ENCODE peak calls at places on chromosomes 4 and X, in four cellular contexts. M, E, I and O are unnamed samples.
A peak's percentile ranks its signal among the peaks of the same experiment; 100 is the strongest.

GRCh38 chr4:37803348-37803973 is 23.0 kb upstream of the PGM2 start:
- DNase-seq in M (peak; percentile 21), E (peak; percentile 62), I (no peak), O (no peak)

GRCh38 chr4:20565075-20565721 is 135.1 kb upstream of the PACRGL start:
- DNase-seq in M (no peak), E (no peak), I (no peak), O (no peak)

GRCh38 chr4:55948726-55949479 is at the start of gene CEP135:
- DNase-seq in M (peak; percentile 93), E (peak; percentile 96), I (peak; percentile 96), O (peak; percentile 91)

GRCh38 chrX:1196436-1196835 is 16.0 kb downstream of the CRLF2 start:
- DNase-seq in M (no peak), E (no peak), I (no peak), O (no peak)

GRCh38 chrX:111270339-111270738 is at the start of gene CAPN6:
- DNase-seq in M (no peak), E (peak; percentile 69), I (peak; percentile 11), O (peak; percentile 7)

GRCh38 chr4:148854203-148854602 is 412.0 kb upstream of the NR3C2 start:
- DNase-seq in M (no peak), E (no peak), I (no peak), O (no peak)

GRCh38 chrX:13258052-13258444 is 61.8 kb downstream of the ATXN3L start:
- DNase-seq in M (no peak), E (no peak), I (no peak), O (no peak)

GRCh38 chr4:102527695-102528094 is 26.5 kb downstream of the NFKB1 start:
- DNase-seq in M (no peak), E (no peak), I (no peak), O (no peak)

GRCh38 chrX:41923257-41923924 is at the start of gene CASK:
- DNase-seq in M (peak; percentile 68), E (peak; percentile 88), I (peak; percentile 94), O (peak; percentile 86)

GRCh38 chrX:5176766-5177165 is 1051.9 kb downstream of the NLGN4X start:
- DNase-seq in M (no peak), E (no peak), I (no peak), O (no peak)

GRCh38 chr4:128354205-128354821 is 66.7 kb upstream of the PGRMC2 start:
- DNase-seq in M (no peak), E (peak; percentile 38), I (peak; percentile 17), O (no peak)

GRCh38 chrX:110657073-110657472 is 138.5 kb downstream of the CHRDL1 start:
- DNase-seq in M (no peak), E (no peak), I (no peak), O (no peak)

GRCh38 chrX:9746148-9746880 is 19.3 kb downstream of the GPR143 start:
- DNase-seq in M (no peak), E (peak; percentile 11), I (no peak), O (no peak)

GRCh38 chr4:153763404-153763803 is 3.6 kb upstream of the RNF175 start:
- DNase-seq in M (no peak), E (peak; percentile 79), I (no peak), O (no peak)

GRCh38 chrX:3939967-3940610 is 226.6 kb upstream of the PRKX start:
- DNase-seq in M (no peak), E (peak; percentile 51), I (no peak), O (no peak)

GRCh38 chr4:112120021-112120420 is 25.2 kb upstream of the FAM241A start:
- DNase-seq in M (no peak), E (no peak), I (no peak), O (no peak)

GRCh38 chr4:161642708-161643107 is 521.1 kb downstream of the FSTL5 start:
- DNase-seq in M (no peak), E (no peak), I (no peak), O (no peak)

GRCh38 chr4:17064959-17065358 is 166.5 kb upstream of the LDB2 start:
- DNase-seq in M (no peak), E (no peak), I (no peak), O (no peak)

GRCh38 chr4:112196446-112196845 is 35.1 kb upstream of the AP1AR start:
- DNase-seq in M (no peak), E (no peak), I (no peak), O (no peak)

GRCh38 chrX:31580227-31580626 is 508.4 kb upstream of the FTHL17 start:
- DNase-seq in M (no peak), E (peak; percentile 8), I (no peak), O (no peak)

GRCh38 chr4:9885958-9886357 is 104.5 kb downstream of the DRD5 start:
- DNase-seq in M (no peak), E (no peak), I (no peak), O (no peak)

GRCh38 chr4:22897520-22898108 is 204.9 kb downstream of the GBA3 start:
- DNase-seq in M (peak; percentile 12), E (peak; percentile 67), I (peak; percentile 35), O (no peak)

GRCh38 chr4:46993075-46994006 is at the start of gene GABRA4:
- DNase-seq in M (no peak), E (peak; percentile 67), I (no peak), O (no peak)

GRCh38 chrX:71634366-71634765 is 16.1 kb upstream of the CXCR3 start:
- DNase-seq in M (no peak), E (no peak), I (no peak), O (no peak)

GRCh38 chr4:52551487-52551886 is 107.6 kb downstream of the USP46 start:
- DNase-seq in M (no peak), E (no peak), I (no peak), O (no peak)

GRCh38 chr4:108846568-108846967 is 83.7 kb upstream of the ETNPPL start:
- DNase-seq in M (no peak), E (no peak), I (no peak), O (no peak)

GRCh38 chr4:152310223-152310622 is 225.7 kb downstream of the FBXW7 start:
- DNase-seq in M (no peak), E (peak; percentile 37), I (no peak), O (no peak)

GRCh38 chr4:25767877-25768475 is 94.8 kb downstream of the SEL1L3 start:
- DNase-seq in M (peak; percentile 53), E (peak; percentile 84), I (peak; percentile 37), O (peak; percentile 50)

GRCh38 chrX:120125444-120125843 is 9.7 kb upstream of the RHOXF1 start:
- DNase-seq in M (no peak), E (no peak), I (no peak), O (no peak)
- H3K27ac ChIP-seq in M (no peak overlapping the region), E (no peak overlapping the region), I (no peak overlapping the region), O (no peak overlapping the region)

GRCh38 chr4:183723561-183724228 is 64.6 kb downstream of the TRAPPC11 start:
- DNase-seq in M (no peak), E (no peak), I (no peak), O (no peak)

GRCh38 chr4:183718876-183719275 is 59.8 kb downstream of the TRAPPC11 start:
- DNase-seq in M (no peak), E (no peak), I (no peak), O (peak; percentile 46)

GRCh38 chr4:183721207-183722081 is 62.4 kb downstream of the TRAPPC11 start:
- DNase-seq in M (peak; percentile 82), E (peak; percentile 67), I (peak; percentile 83), O (no peak)

GRCh38 chr4:183727482-183727881 is 68.4 kb downstream of the TRAPPC11 start:
- DNase-seq in M (no peak), E (no peak), I (no peak), O (no peak)

DNA sequence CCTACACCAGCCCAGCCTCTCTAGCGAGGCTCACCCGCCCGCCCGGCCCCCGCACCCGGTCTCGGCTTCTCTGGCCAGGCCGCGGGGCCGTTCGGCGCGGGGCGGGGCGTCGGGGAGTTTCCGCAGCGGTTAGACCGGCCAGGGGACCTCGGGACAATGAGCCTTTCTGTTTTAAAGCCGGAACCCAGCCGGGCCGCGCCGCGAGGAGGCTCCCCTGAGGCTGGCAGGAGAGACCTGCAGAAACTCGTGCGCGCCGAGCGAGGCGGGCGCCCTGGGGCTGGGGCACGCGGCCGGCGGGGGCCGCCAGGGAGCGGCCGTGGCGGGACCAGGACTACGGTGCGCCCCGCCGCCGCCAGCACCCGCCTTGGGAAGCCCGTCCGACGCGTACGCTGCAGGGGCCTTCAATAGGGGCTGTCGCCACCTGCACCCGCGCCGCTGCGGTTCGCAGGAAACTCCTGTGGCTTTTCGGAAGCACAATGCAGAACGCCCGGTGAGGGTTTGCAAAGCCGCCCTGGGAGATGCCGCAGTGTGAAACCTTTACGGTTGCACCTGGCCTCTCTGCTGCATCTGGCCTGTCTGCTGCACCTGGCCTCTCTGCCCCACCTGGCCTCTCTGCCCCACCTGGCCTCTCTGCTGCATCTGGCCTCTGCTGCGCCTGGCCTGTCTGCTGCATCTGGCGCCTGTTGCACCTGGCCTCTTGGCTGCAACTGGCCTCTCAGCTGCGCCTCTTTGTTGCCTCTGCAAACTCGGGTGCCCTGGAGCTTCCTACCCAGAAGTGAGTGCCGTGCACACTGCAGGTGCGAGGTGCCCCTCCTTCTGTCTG is 63.9 kb downstream of the TRAPPC11 start:
- DNase-seq in M (peak; percentile 70), E (peak; percentile 79), I (peak; percentile 80), O (peak; percentile 79)
- TF ChIP-seq POLR2AphosphoS5 in M (peak; percentile 85), E (no peak), I (peak; percentile 83), O (peak; percentile 30)

GRCh38 chrX:136275553-136275952 is 24.4 kb upstream of the MAP7D3 start:
- DNase-seq in M (no peak), E (no peak), I (peak; percentile 26), O (no peak)

GRCh38 chrX:136273986-136274385 is 22.8 kb upstream of the MAP7D3 start:
- DNase-seq in M (no peak), E (no peak), I (no peak), O (no peak)

GRCh38 chrX:136269921-136270320 is 18.7 kb upstream of the MAP7D3 start:
- DNase-seq in M (no peak), E (no peak), I (no peak), O (no peak)

GRCh38 chrX:136271300-136271699 is 20.1 kb upstream of the MAP7D3 start:
- DNase-seq in M (peak; percentile 63), E (no peak), I (no peak), O (no peak)

DNA sequence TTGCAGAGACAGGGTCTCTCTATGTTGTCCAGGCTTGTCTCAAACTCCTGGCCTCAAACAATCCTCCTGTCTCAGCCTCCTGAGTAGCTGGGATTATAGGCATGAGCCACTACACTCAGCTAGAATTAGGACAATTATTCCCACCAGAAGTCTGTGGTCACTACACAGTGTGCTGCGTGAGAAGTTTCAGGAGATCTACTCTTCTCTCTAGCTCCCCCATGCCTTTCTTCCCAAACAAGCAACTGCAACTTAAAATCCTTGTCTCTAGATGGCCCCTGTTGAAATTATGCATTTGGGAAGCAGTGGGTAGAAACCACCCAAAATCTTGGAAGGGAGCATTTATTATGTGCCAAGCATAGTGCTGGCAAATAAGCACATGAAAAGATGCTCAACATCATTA is 21.1 kb upstream of the MAP7D3 start:
- DNase-seq in M (no peak), E (peak; percentile 17), I (no peak), O (no peak)
- TF ChIP-seq CTCF in M (no peak), E (peak; percentile 38), I (no peak), O (no peak)

GRCh38 chr4:118318931-118319330 is 33.9 kb downstream of the PRSS12 start:
- DNase-seq in M (no peak), E (no peak), I (no peak), O (no peak)
- H3K27ac ChIP-seq in M (no peak overlapping the region), E (no peak overlapping the region), I (no peak overlapping the region), O (no peak overlapping the region)